ENCODE peak calls at places on chromosomes 7 and 10, in seven cellular contexts. F is upper lobe of right lung, D is neural progenitor cell, S is T-helper 9 cell, Y is cardiac muscle cell, P is epithelial cell of esophagus, N is dermis microvascular lymphatic vessel endothelial cell. K is an unnamed sample.

GRCh38 chr10:24849537-24850299 is 102.7 kb downstream of the PRTFDC1 start:
- DNase-seq in F (no peak), D (peak), S (no peak), Y (no peak), P (peak), N (no peak), K (no peak)

GRCh38 chr10:101287922-101288638 is 58.8 kb upstream of the LBX1 start:
- DNase-seq in F (no peak), D (peak), S (no peak), Y (peak), P (no peak), N (peak), K (no peak)

GRCh38 chr7:31106303-31107105 is 54.4 kb downstream of the ADCYAP1R1 start:
- DNase-seq in F (no peak), D (no peak), S (no peak), Y (no peak), P (no peak), N (no peak), K (no peak)

GRCh38 chr10:117363027-117363426 is 12.2 kb downstream of the PDZD8 start:
- DNase-seq in F (no peak), D (no peak), S (no peak), Y (peak), P (peak), N (no peak), K (no peak)

GRCh38 chr7:45153238-45153637 is 4.4 kb upstream of the RAMP3 start:
- DNase-seq in F (peak), D (no peak), S (no peak), Y (no peak), P (no peak), N (peak), K (no peak)

GRCh38 chr10:127815147-127815546 is 77.6 kb downstream of the CLRN3 start:
- DNase-seq in F (no peak), D (no peak), S (no peak), Y (no peak), P (no peak), N (no peak), K (no peak)

GRCh38 chr10:107165007-107165406 is 501 bp upstream of the SORCS1 start:
- DNase-seq in F (no peak), D (peak), S (no peak), Y (no peak), P (no peak), N (no peak), K (no peak)

GRCh38 chr7:111437736-111438135 is 124.6 kb downstream of the IMMP2L start:
- DNase-seq in F (no peak), D (no peak), S (no peak), Y (peak), P (peak), N (no peak), K (no peak)

GRCh38 chr7:112072541-112073245 is 133.5 kb downstream of the DOCK4 start:
- DNase-seq in F (no peak), D (no peak), S (no peak), Y (no peak), P (no peak), N (no peak), K (no peak)

GRCh38 chr7:6307762-6308161 is 35.3 kb upstream of the CYTH3 start:
- DNase-seq in F (no peak), D (no peak), S (no peak), Y (no peak), P (no peak), N (no peak), K (no peak)

K was measured in kidney epithelial cell.